ENCODE peak calls at places on chromosomes 13 and 19, in nine cellular contexts. O is IMR-90, I is DND-41, T is AG10803, U is breast epithelium, Z is MM.1S, C is fibroblast of pulmonary artery, L is uterus, K is omental fat pad. W is an unnamed sample.

GRCh38 chr13:102873653-102874052 is 27.8 kb downstream of the ERCC5 start:
- DNase-seq in O (no peak), I (no peak), T (no peak), U (no peak), Z (no peak), C (peak), L (no peak), K (no peak), W (no peak)

GRCh38 chr19:54325194-54325621 is 12.2 kb upstream of the LILRA5 start:
- DNase-seq in O (peak), I (peak), T (peak), U (no peak), Z (peak), C (peak), L (no peak), K (no peak), W (peak)

GRCh38 chr13:45626731-45627374 is 11.3 kb upstream of the ERICH6B start:
- DNase-seq in O (no peak), I (no peak), T (no peak), U (no peak), Z (no peak), C (no peak), L (no peak), K (no peak), W (no peak)

GRCh38 chr13:39051157-39051556 is 12.9 kb downstream of the NHLRC3 start:
- DNase-seq in O (peak), I (no peak), T (peak), U (no peak), Z (no peak), C (peak), L (no peak), K (no peak), W (no peak)

GRCh38 chr19:7265963-7266362 is 28.3 kb downstream of the INSR start:
- DNase-seq in O (no peak), I (no peak), T (no peak), U (no peak), Z (no peak), C (no peak), L (no peak), K (no peak), W (no peak)

GRCh38 chr13:41418027-41418426 is 39.3 kb upstream of the RGCC start:
- DNase-seq in O (peak), I (no peak), T (peak), U (no peak), Z (no peak), C (peak), L (no peak), K (no peak), W (no peak)

GRCh38 chr19:14138576-14139265 is 2.3 kb upstream of the ASF1B start:
- DNase-seq in O (peak), I (no peak), T (no peak), U (no peak), Z (no peak), C (peak), L (no peak), K (no peak), W (no peak)

GRCh38 chr19:49119411-49120324 is at the start of gene PPFIA3:
- DNase-seq in O (peak), I (no peak), T (peak), U (no peak), Z (no peak), C (peak), L (peak), K (no peak), W (no peak)

GRCh38 chr13:73365681-73366080 is 306.9 kb downstream of the KLF5 start:
- DNase-seq in O (no peak), I (no peak), T (no peak), U (no peak), Z (no peak), C (no peak), L (no peak), K (no peak), W (no peak)

GRCh38 chr13:62333466-62333865 is 917.8 kb upstream of the PCDH20 start:
- DNase-seq in O (no peak), I (no peak), T (no peak), U (no peak), Z (no peak), C (no peak), L (no peak), K (no peak), W (no peak)
- TF ChIP-seq CTCF in O (no peak), I (no peak), T (no peak), U (no peak), Z (no peak), C (no peak), L (no peak), K (no peak), W (no peak)

GRCh38 chr19:55642153-55643002 is 1.1 kb upstream of the ZNF581 start:
- DNase-seq in O (no peak), I (peak), T (no peak), U (no peak), Z (peak), C (no peak), L (no peak), K (no peak), W (no peak)

GRCh38 chr19:55641376-55642152 is 762 bp downstream of the ZNF580 start:
- DNase-seq in O (peak), I (peak), T (no peak), U (no peak), Z (no peak), C (peak), L (no peak), K (no peak), W (no peak)

GRCh38 chr19:55638864-55639359 is 1.9 kb upstream of the ZNF580 start:
- DNase-seq in O (peak), I (peak), T (peak), U (no peak), Z (peak), C (peak), L (no peak), K (no peak), W (no peak)

GRCh38 chr19:55640043-55640576 is 692 bp upstream of the ZNF580 start:
- DNase-seq in O (peak), I (no peak), T (peak), U (no peak), Z (no peak), C (peak), L (peak), K (no peak), W (peak)

GRCh38 chr19:55640577-55641375 is at the start of gene ZNF580:
- DNase-seq in O (peak), I (peak), T (peak), U (peak), Z (peak), C (peak), L (peak), K (no peak), W (peak)
- TF ChIP-seq CTCF in O (no peak), I (no peak), T (no peak), U (no peak), Z (no peak), C (no peak), L (no peak), K (no peak), W (no peak)

GRCh38 chr19:38686530-38686888 is 39.1 kb downstream of the ACTN4 start:
- DNase-seq in O (no peak), I (no peak), T (no peak), U (no peak), Z (no peak), C (no peak), L (no peak), K (no peak), W (no peak)
- TF ChIP-seq CTCF in O (no peak), I (no peak), T (no peak), U (no peak), Z (no peak), C (no peak), L (no peak), K (no peak), W (no peak)

GRCh38 chr13:113442354-113442984 is 10.8 kb downstream of the ADPRHL1 start:
- DNase-seq in O (no peak), I (no peak), T (no peak), U (no peak), Z (no peak), C (no peak), L (no peak), K (no peak), W (no peak)
- TF ChIP-seq CTCF in O (no peak), I (no peak), T (no peak), U (no peak), Z (no peak), C (no peak), L (no peak), K (no peak), W (no peak)

GRCh38 chr13:65929436-65929835 is 1300.7 kb downstream of the PCDH9 start:
- DNase-seq in O (peak), I (no peak), T (no peak), U (no peak), Z (no peak), C (no peak), L (no peak), K (no peak), W (no peak)

GRCh38 chr13:65932587-65933239 is 1297.4 kb downstream of the PCDH9 start:
- DNase-seq in O (peak), I (no peak), T (no peak), U (no peak), Z (no peak), C (no peak), L (no peak), K (no peak), W (no peak)

GRCh38 chr13:65921933-65922332 is 1308.2 kb downstream of the PCDH9 start:
- DNase-seq in O (no peak), I (no peak), T (no peak), U (no peak), Z (no peak), C (no peak), L (no peak), K (no peak), W (no peak)

GRCh38 chr13:65932013-65932412 is 1298.1 kb downstream of the PCDH9 start:
- DNase-seq in O (no peak), I (no peak), T (no peak), U (no peak), Z (no peak), C (no peak), L (no peak), K (no peak), W (no peak)

GRCh38 chr13:65926750-65927171 is 1303.4 kb downstream of the PCDH9 start:
- DNase-seq in O (no peak), I (peak), T (no peak), U (no peak), Z (no peak), C (no peak), L (no peak), K (no peak), W (no peak)
- TF ChIP-seq CTCF in O (no peak), I (peak), T (no peak), U (no peak), Z (no peak), C (peak), L (no peak), K (no peak), W (peak)

GRCh38 chr19:18848860-18849661 is 17.3 kb downstream of the UPF1 start:
- DNase-seq in O (peak), I (no peak), T (peak), U (peak), Z (no peak), C (peak), L (peak), K (no peak), W (no peak)
- TF ChIP-seq CTCF in O (no peak), I (no peak), T (no peak), U (no peak), Z (no peak), C (no peak), L (no peak), K (no peak), W (no peak)

GRCh38 chr19:38385804-38386257 is 2.0 kb downstream of the GGN start:
- DNase-seq in O (no peak), I (no peak), T (no peak), U (no peak), Z (no peak), C (no peak), L (no peak), K (no peak), W (no peak)

GRCh38 chr19:38383184-38383583 is 4.7 kb downstream of the GGN start:
- DNase-seq in O (no peak), I (no peak), T (no peak), U (no peak), Z (no peak), C (no peak), L (no peak), K (no peak), W (no peak)

GRCh38 chr19:38383743-38384142 is 4.1 kb downstream of the GGN start:
- DNase-seq in O (no peak), I (no peak), T (no peak), U (no peak), Z (no peak), C (no peak), L (no peak), K (no peak), W (no peak)

GRCh38 chr19:38385057-38385803 is 2.6 kb downstream of the GGN start:
- DNase-seq in O (no peak), I (no peak), T (no peak), U (no peak), Z (no peak), C (no peak), L (no peak), K (no peak), W (no peak)

GRCh38 chr19:38384209-38385027 is 3.4 kb downstream of the GGN start:
- DNase-seq in O (no peak), I (no peak), T (no peak), U (no peak), Z (no peak), C (no peak), L (no peak), K (no peak), W (no peak)
- TF ChIP-seq CTCF in O (peak), I (no peak), T (peak), U (no peak), Z (no peak), C (peak), L (no peak), K (no peak), W (no peak)

DNA sequence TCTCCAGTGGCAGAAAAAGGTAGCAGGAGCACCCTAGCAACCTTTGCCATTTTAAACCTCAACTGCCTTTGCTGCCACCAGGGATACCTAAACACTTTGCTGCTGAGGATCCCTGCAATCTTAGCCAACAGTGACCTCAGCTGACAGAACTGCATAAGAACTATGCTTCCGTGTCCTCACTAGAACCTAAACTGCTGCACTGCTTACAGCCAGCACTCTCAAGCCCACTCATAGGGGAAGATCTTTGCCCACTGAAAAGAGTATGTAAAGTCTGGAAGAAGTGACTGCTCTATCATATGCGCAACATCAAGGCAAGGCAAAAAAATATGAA is 270.0 kb upstream of the PCDH20 start:
- DNase-seq in O (no peak), I (no peak), T (no peak), U (no peak), Z (no peak), C (peak), L (no peak), K (no peak), W (no peak)
- TF ChIP-seq CTCF in O (no peak), I (peak), T (no peak), U (no peak), Z (no peak), C (no peak), L (no peak), K (no peak), W (no peak)

GRCh38 chr13:96041326-96042092 is 11.7 kb downstream of the UGGT2 start:
- DNase-seq in O (no peak), I (no peak), T (no peak), U (no peak), Z (no peak), C (no peak), L (no peak), K (no peak), W (no peak)

DNA sequence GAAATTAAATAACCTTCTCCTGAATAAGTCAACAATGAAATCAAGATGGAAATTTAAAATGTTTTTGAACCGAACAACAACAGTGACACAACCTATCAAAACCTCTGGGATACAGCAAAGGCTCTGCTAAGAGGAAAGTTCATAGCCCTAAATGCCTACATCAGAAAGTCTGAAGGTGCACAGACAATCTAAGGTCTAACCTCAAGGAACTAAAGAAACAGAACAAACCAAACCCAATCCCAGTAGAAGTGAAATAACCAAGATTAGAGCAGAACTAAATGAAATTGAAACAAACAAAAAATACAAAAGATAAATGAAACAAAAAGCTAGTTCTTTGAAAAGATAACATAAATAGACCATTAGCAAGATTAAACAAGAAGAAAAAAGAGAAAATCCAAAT is 9.0 kb downstream of the UGGT2 start:
- DNase-seq in O (no peak), I (no peak), T (no peak), U (no peak), Z (no peak), C (no peak), L (no peak), K (no peak), W (no peak)
- TF ChIP-seq CTCF in O (no peak), I (no peak), T (no peak), U (no peak), Z (no peak), C (no peak), L (no peak), K (no peak), W (no peak)

GRCh38 chr19:41702208-41702651 is 6.2 kb upstream of the CEACAM5 start:
- DNase-seq in O (peak), I (no peak), T (peak), U (no peak), Z (no peak), C (peak), L (no peak), K (no peak), W (no peak)

GRCh38 chr19:41699231-41699967 is 9.0 kb upstream of the CEACAM5 start:
- DNase-seq in O (no peak), I (no peak), T (no peak), U (no peak), Z (no peak), C (no peak), L (peak), K (no peak), W (peak)

GRCh38 chr19:41699968-41700323 is 8.5 kb upstream of the CEACAM5 start:
- DNase-seq in O (no peak), I (no peak), T (no peak), U (no peak), Z (no peak), C (no peak), L (no peak), K (no peak), W (peak)

GRCh38 chr19:41700381-41701195 is 7.8 kb upstream of the CEACAM5 start:
- DNase-seq in O (no peak), I (no peak), T (no peak), U (no peak), Z (no peak), C (no peak), L (no peak), K (no peak), W (peak)

GRCh38 chr19:41701401-41702075 is 6.9 kb upstream of the CEACAM5 start:
- DNase-seq in O (no peak), I (no peak), T (no peak), U (no peak), Z (no peak), C (no peak), L (no peak), K (no peak), W (peak)
- TF ChIP-seq CTCF in O (no peak), I (peak), T (no peak), U (no peak), Z (peak), C (no peak), L (no peak), K (no peak), W (no peak)

W was measured in natural killer cell.